ENCODE peak calls at places on chromosomes 2 and 18, in six cellular contexts. S is body of pancreas, X is GM12865, D is HFFc6, J is heart left ventricle, W is HFF-Myc. C is an unnamed sample.

GRCh38 chr2:26623541-26624497 is 17.3 kb downstream of the CIB4 start:
- DNase-seq in J (no peak), D (peak; percentile 41), X (no peak), W (no peak), S (no peak), C (peak; percentile 52)

GRCh38 chr2:151200844-151201243 is 60.8 kb downstream of the RBM43 start:
- DNase-seq in J (no peak), S (no peak), X (no peak), W (peak; percentile 3), D (no peak), C (no peak)

GRCh38 chr2:71609441-71609840 is 156.1 kb downstream of the DYSF start:
- DNase-seq in S (peak; percentile 0), X (no peak), W (no peak), D (peak; percentile 72), J (peak; percentile 5), C (peak; percentile 19)

GRCh38 chr2:237122214-237122666 is 36.6 kb downstream of the COPS8 start:
- DNase-seq in X (peak; percentile 59), J (peak; percentile 55), D (peak; percentile 77), W (peak; percentile 52), S (peak; percentile 40), C (peak; percentile 87)

GRCh38 chr2:234596696-234597575 is 100.1 kb upstream of the ARL4C start:
- DNase-seq in J (no peak), X (no peak), W (no peak), D (no peak), S (no peak), C (no peak)

GRCh38 chr18:70382032-70382431 is 93.2 kb downstream of the SOCS6 start:
- DNase-seq in S (no peak), W (no peak), J (no peak), D (no peak), X (no peak), C (no peak)

GRCh38 chr2:131055169-131056065 is 37.8 kb downstream of the FAM168B start:
- DNase-seq in W (no peak), D (peak; percentile 81), X (no peak), S (no peak), J (no peak), C (no peak)

GRCh38 chr2:222272446-222273035 is 26.3 kb downstream of the PAX3 start:
- DNase-seq in D (no peak), S (no peak), W (no peak), J (no peak), X (no peak), C (no peak)

GRCh38 chr18:6591491-6591890 is 138.0 kb upstream of the ARHGAP28 start:
- DNase-seq in X (no peak), D (peak; percentile 38), J (no peak), W (peak; percentile 27), S (no peak), C (no peak)

GRCh38 chr2:200399046-200399445 is 92.6 kb downstream of the SPATS2L start:
- DNase-seq in D (peak; percentile 74), X (no peak), W (no peak), S (no peak), J (no peak), C (no peak)

GRCh38 chr2:41966431-41966893 is 81.4 kb upstream of the PKDCC start:
- DNase-seq in J (peak; percentile 78), X (no peak), S (peak; percentile 87), W (peak; percentile 55), D (peak; percentile 93), C (peak; percentile 92)

GRCh38 chr18:52312321-52312720 is 27.7 kb upstream of the DCC start:
- DNase-seq in X (no peak), D (no peak), W (no peak), S (no peak), J (no peak), C (no peak)

GRCh38 chr18:13800505-13801259 is 23.3 kb upstream of the MC5R start:
- DNase-seq in W (no peak), X (peak; percentile 14), S (peak; percentile 74), J (peak; percentile 69), D (no peak), C (peak; percentile 71)
- TF ChIP-seq CTCF in W (peak; percentile 45), X (no peak), S (peak; percentile 53), J (peak; percentile 56), D (no peak), C (peak; percentile 28)

GRCh38 chr2:73920577-73921545 is 5.8 kb upstream of the DGUOK start:
- DNase-seq in W (no peak), S (peak; percentile 24), X (peak; percentile 42), D (no peak), J (no peak), C (peak; percentile 89)
- TF ChIP-seq CTCF in W (no peak), S (peak; percentile 19), X (peak; percentile 32), D (peak; percentile 41), J (no peak), C (peak; percentile 12)

DNA sequence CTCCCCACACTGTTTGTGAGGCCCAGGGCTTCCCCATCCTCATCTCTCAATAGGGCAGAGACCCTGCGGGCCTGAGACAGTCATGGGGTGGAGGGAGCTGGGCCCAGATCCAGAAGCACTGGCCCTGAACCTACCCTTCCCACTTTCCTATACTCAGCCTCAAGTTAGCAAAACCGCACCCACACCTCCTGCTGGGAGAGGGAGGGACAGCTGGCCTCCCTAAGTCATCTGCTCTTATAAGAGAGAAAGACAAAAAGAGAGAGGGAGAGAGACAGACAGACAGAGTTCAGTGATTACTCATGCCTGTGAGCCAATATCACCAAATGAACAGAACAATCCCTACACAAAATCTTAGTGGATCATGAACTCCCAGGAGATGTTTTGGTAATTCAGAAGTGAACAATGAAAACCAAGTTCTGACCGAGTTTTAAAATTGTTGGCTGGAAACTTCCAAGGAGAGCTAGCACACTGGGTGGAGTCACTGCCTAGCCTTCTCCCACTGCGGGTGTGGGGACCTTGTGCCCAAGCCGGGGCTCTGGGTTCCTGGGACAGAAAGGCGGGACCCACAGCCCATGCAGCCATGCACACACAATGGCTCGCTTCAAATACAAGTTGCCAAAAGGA is 130.5 kb downstream of the PXDN start:
- DNase-seq in S (no peak), D (no peak), X (no peak), W (no peak), J (no peak), C (no peak)
- TF ChIP-seq CTCF in S (no peak), D (peak; percentile 35), X (no peak), W (peak; percentile 6), J (no peak), C (no peak)

GRCh38 chr2:54261537-54261936 is 5.5 kb upstream of the TSPYL6 start:
- DNase-seq in J (no peak), X (no peak), S (no peak), W (no peak), D (no peak), C (no peak)
- TF ChIP-seq CTCF in J (no peak), X (no peak), S (no peak), W (no peak), D (no peak), C (no peak)